ENCODE peak calls at places on chromosomes 3 and 15, in four cellular contexts. L, A, X and B are unnamed samples.

GRCh38 chr3:112306825-112307224 is 12.8 kb upstream of the SLC9C1 start:
- DNase-seq in L (no peak), A (no peak), X (no peak), B (no peak)

GRCh38 chr3:119025390-119025789 is 9.3 kb downstream of the IGSF11 start:
- DNase-seq in L (no peak), X (no peak), A (no peak), B (no peak)

GRCh38 chr3:9750556-9751411 is 1.0 kb downstream of the OGG1 start:
- DNase-seq in L (no peak), A (no peak), X (peak; percentile 29), B (no peak)

GRCh38 chr15:27358751-27359434 is 387.9 kb downstream of the GABRG3 start:
- DNase-seq in L (no peak), A (peak; percentile 2), X (peak; percentile 66), B (no peak)

GRCh38 chr3:45455040-45455439 is 66.7 kb downstream of the LARS2 start:
- DNase-seq in L (no peak), A (no peak), X (no peak), B (no peak)

GRCh38 chr15:73560501-73561117 is 72.6 kb downstream of the NPTN start:
- DNase-seq in X (peak; percentile 54), L (no peak), A (peak; percentile 64), B (peak; percentile 51)

GRCh38 chr3:124862006-124862405 is 25.2 kb downstream of the ITGB5 start:
- DNase-seq in L (no peak), A (no peak), X (no peak), B (no peak)

GRCh38 chr3:43378066-43378935 is 92.0 kb downstream of the SNRK start:
- DNase-seq in A (no peak), L (peak; percentile 73), X (no peak), B (peak; percentile 81)

GRCh38 chr3:171640520-171641412 is 169.5 kb downstream of the PLD1 start:
- DNase-seq in L (no peak), A (no peak), X (peak; percentile 13), B (no peak)

GRCh38 chr3:8824238-8824637 is 54.8 kb upstream of the OXTR start:
- DNase-seq in X (no peak), A (no peak), L (no peak), B (no peak)

GRCh38 chr3:127212231-127212630 is 19.3 kb downstream of the PRR23E start:
- DNase-seq in L (no peak), X (no peak), A (no peak), B (no peak)

GRCh38 chr3:28917895-28918294 is 363.0 kb upstream of the RBMS3 start:
- DNase-seq in L (no peak), A (no peak), X (no peak), B (no peak)

GRCh38 chr3:121718205-121718846 is 31.2 kb downstream of the GOLGB1 start:
- DNase-seq in X (no peak), A (no peak), L (peak; percentile 7), B (no peak)